ENCODE peak calls at places on chromosomes 2 and 18, in six cellular contexts. F, O, K, U, Z and R are unnamed samples. For H3K27me3, the result is how much of the 10 kb centered on the place peaks cover.

GRCh38 chr2:151644580-151644979 is 89.7 kb downstream of the NEB start:
- DNase-seq in U (no peak), F (no peak), Z (no peak), O (no peak), K (no peak), R (no peak)

GRCh38 chr2:237691200-237691907 is 64.0 kb downstream of the LRRFIP1 start:
- DNase-seq in O (no peak), K (no peak), Z (no peak), U (no peak), F (peak), R (peak)

GRCh38 chr18:3061581-3062416 is 48.9 kb upstream of the LPIN2 start:
- DNase-seq in K (no peak), O (no peak), F (no peak), U (no peak), Z (peak), R (no peak)

GRCh38 chr2:212424090-212424489 is 114.5 kb downstream of the ERBB4 start:
- DNase-seq in Z (no peak), K (no peak), F (no peak), O (no peak), U (no peak), R (no peak)

GRCh38 chr18:8696749-8697211 is 8.6 kb upstream of the MTCL1 start:
- DNase-seq in U (peak), K (peak), O (no peak), F (peak), Z (peak), R (peak)

GRCh38 chr2:239386001-239386670 is 14.7 kb downstream of the HDAC4 start:
- DNase-seq in F (no peak), Z (peak), O (no peak), K (peak), U (peak), R (no peak)

GRCh38 chr18:65846107-65846506 is 95.3 kb downstream of the CDH7 start:
- DNase-seq in U (no peak), O (no peak), F (no peak), Z (no peak), K (no peak), R (no peak)

GRCh38 chr2:47070155-47070919 is 84.8 kb downstream of the STPG4 start:
- DNase-seq in U (no peak), O (no peak), K (peak), F (no peak), Z (no peak), R (no peak)

GRCh38 chr2:109494842-109495241 is 118.9 kb downstream of the SEPTIN10 start:
- DNase-seq in F (no peak), O (no peak), K (no peak), Z (no peak), U (peak), R (no peak)

GRCh38 chr2:59150430-59150829 is 909.3 kb upstream of the FANCL start:
- DNase-seq in K (no peak), Z (no peak), O (no peak), F (no peak), U (no peak), R (no peak)

GRCh38 chr2:121907905-121908304 is 152.5 kb downstream of the TSN start:
- DNase-seq in F (no peak), K (no peak), Z (no peak), U (peak), O (no peak), R (no peak)

GRCh38 chr2:177147093-177147694 is 65.4 kb upstream of the HNRNPA3 start:
- DNase-seq in F (peak), K (no peak), O (no peak), Z (no peak), U (no peak), R (peak)

GRCh38 chr2:197278804-197279763 is 31.5 kb downstream of the ANKRD44 start:
- DNase-seq in K (no peak), Z (no peak), U (no peak), O (no peak), F (no peak), R (no peak)

GRCh38 chr18:3720818-3721545 is 271.0 kb downstream of the TGIF1 start:
- DNase-seq in K (no peak), F (peak), Z (no peak), U (no peak), O (no peak), R (no peak)

GRCh38 chr2:160417745-160418397 is 75.7 kb downstream of the RBMS1 start:
- DNase-seq in U (no peak), O (no peak), K (no peak), F (peak), Z (no peak), R (no peak)

GRCh38 chr2:160418853-160419252 is 74.8 kb downstream of the RBMS1 start:
- DNase-seq in Z (no peak), K (no peak), F (no peak), O (no peak), U (no peak), R (no peak)

GRCh38 chr2:160419776-160420521 is 73.7 kb downstream of the RBMS1 start:
- DNase-seq in Z (no peak), F (no peak), O (no peak), K (no peak), U (no peak), R (no peak)

GRCh38 chr2:160420711-160421110 is 72.9 kb downstream of the RBMS1 start:
- DNase-seq in U (no peak), O (no peak), K (no peak), F (no peak), Z (no peak), R (no peak)

GRCh38 chr2:160418398-160418765 is 75.2 kb downstream of the RBMS1 start:
- DNase-seq in K (no peak), F (no peak), Z (no peak), U (no peak), O (no peak), R (no peak)
- H3K27me3 ChIP-seq in K (under half), F (under half), Z (under half), U (under half), O (under half), R (under half)

DNA sequence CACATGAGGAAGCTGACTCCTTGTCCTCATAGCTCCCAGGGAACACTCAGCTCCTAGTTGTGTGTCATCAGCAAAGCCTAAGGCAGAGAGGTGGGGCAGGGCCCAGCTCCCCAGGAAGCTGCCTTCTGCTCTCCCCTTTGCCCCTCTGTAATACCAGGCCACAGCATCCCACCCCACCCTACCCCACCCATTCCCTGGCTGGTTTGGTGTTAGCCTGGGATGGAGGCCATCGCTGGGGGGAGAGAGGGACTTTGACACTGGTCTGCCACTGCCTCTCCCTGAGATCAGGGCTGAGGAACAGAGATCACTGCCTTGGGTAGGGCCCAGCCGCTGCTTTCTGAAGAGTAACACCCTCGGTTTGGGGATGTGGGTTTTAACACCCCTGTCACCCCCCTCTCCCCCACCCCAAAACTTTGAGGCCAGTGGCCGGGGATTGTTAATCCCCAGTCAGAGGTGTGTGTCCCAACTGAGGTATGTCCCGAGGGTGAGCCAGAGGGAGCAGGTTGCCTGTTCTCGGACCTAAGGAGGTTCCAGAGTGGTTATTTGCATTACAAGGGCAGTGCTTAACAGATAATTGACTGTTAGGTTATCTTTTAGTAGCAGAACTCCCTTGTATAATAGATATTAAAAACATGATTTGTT is 41.4 kb downstream of the TET3 start:
- DNase-seq in F (no peak), K (no peak), O (no peak), Z (no peak), U (no peak), R (no peak)
- H3K4me3 ChIP-seq in F (no peak), K (no peak), O (no peak), Z (no peak), U (no peak), R (peak)

GRCh38 chr2:1867141-1867540 is 122.8 kb upstream of the PXDN start:
- DNase-seq in U (no peak), K (no peak), F (no peak), Z (no peak), O (no peak), R (no peak)
- H3K27me3 ChIP-seq in U (under half), K (under half), F (under half), Z (under half), O (under half), R (under half)

GRCh38 chr2:101474752-101475384 is at the start of gene RFX8:
- DNase-seq in Z (peak), K (no peak), F (peak), U (no peak), O (peak), R (peak)

GRCh38 chr2:101469863-101470262 is 5.0 kb downstream of the RFX8 start:
- DNase-seq in K (no peak), F (peak), Z (no peak), O (no peak), U (no peak), R (no peak)

GRCh38 chr2:101473911-101474751 is 781 bp downstream of the RFX8 start:
- DNase-seq in F (peak), U (peak), K (peak), Z (no peak), O (no peak), R (peak)

GRCh38 chr2:101476605-101477208 is 1.8 kb upstream of the RFX8 start:
- DNase-seq in U (no peak), Z (no peak), O (no peak), K (no peak), F (no peak), R (no peak)

GRCh38 chr2:101473581-101473910 is 1.4 kb downstream of the RFX8 start:
- DNase-seq in Z (no peak), K (no peak), F (no peak), O (no peak), U (no peak), R (no peak)
- H3K4me3 ChIP-seq in Z (peak), K (peak), F (peak), O (peak), U (peak), R (peak)

GRCh38 chr18:72544092-72544886 is at the start of gene CBLN2:
- DNase-seq in O (peak), K (peak), F (peak), Z (no peak), U (no peak), R (peak)
- H3K27me3 ChIP-seq in O (under half), K (under half), F (half or more), Z (under half), U (under half), R (under half)